ENCODE peak calls at places on chromosomes 4 and X, in eight cellular contexts. M, J, O, C, A, B, D and X are unnamed samples.

GRCh38 chrX:130728208-130728607 is 174.8 kb downstream of the ENOX2 start:
- DNase-seq in O (peak; percentile 46), B (peak; percentile 19), D (no peak), A (no peak), M (peak; percentile 42), J (peak; percentile 53), C (no peak), X (no peak)

GRCh38 chr4:127844605-127845116 is 36.0 kb upstream of the PLK4 start:
- DNase-seq in D (no peak), O (peak; percentile 12), C (no peak), J (peak; percentile 5), A (no peak), M (no peak), B (no peak), X (no peak)

GRCh38 chr4:499563-499962 is 553 bp downstream of the PIGG start:
- DNase-seq in B (no peak), J (no peak), O (no peak), A (no peak), M (no peak), D (peak; percentile 13), C (no peak), X (no peak)

GRCh38 chrX:125507119-125507518 is 187.4 kb downstream of the TEX13C start:
- DNase-seq in O (no peak), A (no peak), B (peak; percentile 9), C (no peak), J (peak; percentile 19), M (peak; percentile 54), D (no peak), X (no peak)

GRCh38 chrX:39857780-39858179 is 240.0 kb downstream of the BCOR start:
- DNase-seq in C (no peak), M (no peak), J (no peak), D (no peak), B (no peak), A (no peak), O (no peak), X (no peak)

GRCh38 chr4:33837043-33837442 is 2407.3 kb downstream of the ARAP2 start:
- DNase-seq in B (peak; percentile 83), O (peak; percentile 80), C (no peak), M (peak; percentile 28), D (no peak), A (no peak), J (peak; percentile 66), X (no peak)

GRCh38 chrX:69152398-69152797 is 12.9 kb downstream of the PJA1 start:
- DNase-seq in J (no peak), C (peak; percentile 43), D (peak; percentile 65), B (no peak), A (no peak), O (no peak), M (peak; percentile 17), X (peak; percentile 49)

GRCh38 chrX:131704136-131704695 is 160.3 kb downstream of the OR13H1 start:
- DNase-seq in J (peak; percentile 84), C (peak; percentile 93), M (peak; percentile 69), D (no peak), O (peak; percentile 85), A (no peak), B (peak; percentile 85), X (peak; percentile 78)

GRCh38 chr4:128465523-128465922 is 177.9 kb upstream of the PGRMC2 start:
- DNase-seq in O (no peak), J (no peak), A (no peak), C (no peak), M (no peak), D (no peak), B (no peak), X (no peak)

GRCh38 chr4:67929447-67929846 is 33.8 kb downstream of the TMPRSS11A start:
- DNase-seq in D (no peak), M (peak; percentile 94), B (peak; percentile 51), O (peak; percentile 32), C (no peak), A (no peak), J (peak; percentile 83), X (no peak)

GRCh38 chrX:94389044-94389443 is 715.0 kb downstream of the FAM133A start:
- DNase-seq in C (no peak), O (no peak), J (no peak), M (no peak), D (no peak), B (no peak), A (no peak), X (no peak)

GRCh38 chrX:30153175-30153880 is 62.0 kb upstream of the MAGEB2 start:
- DNase-seq in A (no peak), B (no peak), M (no peak), C (no peak), D (no peak), J (no peak), O (no peak), X (no peak)

GRCh38 chrX:10254746-10255145 is 98.0 kb downstream of the CLCN4 start:
- DNase-seq in J (no peak), M (peak; percentile 40), D (no peak), A (no peak), O (no peak), C (no peak), B (no peak), X (peak; percentile 10)

GRCh38 chrX:12996934-12997435 is 22.1 kb downstream of the TMSB4X start:
- DNase-seq in A (no peak), B (no peak), C (no peak), J (no peak), O (no peak), M (no peak), D (no peak), X (no peak)

GRCh38 chrX:13000311-13000811 is 25.5 kb downstream of the TMSB4X start:
- DNase-seq in O (no peak), M (no peak), C (no peak), B (no peak), J (no peak), A (no peak), D (peak; percentile 32), X (no peak)

GRCh38 chrX:12997898-12998687 is 23.2 kb downstream of the TMSB4X start:
- DNase-seq in M (no peak), A (no peak), J (no peak), D (no peak), C (no peak), O (no peak), B (no peak), X (no peak)

GRCh38 chrX:13001097-13001496 is 26.2 kb downstream of the TMSB4X start:
- DNase-seq in C (no peak), B (no peak), M (peak; percentile 66), D (no peak), A (no peak), O (no peak), J (no peak), X (no peak)

DNA sequence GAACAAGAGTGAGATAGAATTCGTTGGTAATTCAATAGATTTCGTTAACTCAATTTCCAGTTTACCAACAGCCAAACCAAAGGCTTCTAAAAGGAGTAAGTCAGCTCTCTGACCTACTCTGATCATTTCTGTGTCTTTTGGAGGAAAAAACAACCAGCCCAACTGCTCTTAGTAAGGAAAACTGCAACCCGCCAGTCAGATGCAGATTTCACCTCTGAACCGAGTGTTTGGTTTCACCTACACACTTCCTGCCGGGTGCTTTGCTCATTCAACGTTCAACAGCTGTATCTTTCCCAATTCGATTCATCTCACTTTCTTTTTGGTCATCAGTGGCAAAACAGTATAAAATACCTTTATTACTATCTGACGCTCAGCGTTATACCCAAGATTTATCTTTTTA is 24.5 kb downstream of the TMSB4X start:
- DNase-seq in B (no peak), M (no peak), D (no peak), O (peak; percentile 32), C (no peak), J (no peak), A (no peak), X (no peak)
- H3K4me3 ChIP-seq in B (no peak overlapping the region), M (no peak overlapping the region), D (no peak overlapping the region), O (no peak overlapping the region), C (no peak overlapping the region), J (no peak overlapping the region), A (no peak overlapping the region), X (no peak overlapping the region)

DNA sequence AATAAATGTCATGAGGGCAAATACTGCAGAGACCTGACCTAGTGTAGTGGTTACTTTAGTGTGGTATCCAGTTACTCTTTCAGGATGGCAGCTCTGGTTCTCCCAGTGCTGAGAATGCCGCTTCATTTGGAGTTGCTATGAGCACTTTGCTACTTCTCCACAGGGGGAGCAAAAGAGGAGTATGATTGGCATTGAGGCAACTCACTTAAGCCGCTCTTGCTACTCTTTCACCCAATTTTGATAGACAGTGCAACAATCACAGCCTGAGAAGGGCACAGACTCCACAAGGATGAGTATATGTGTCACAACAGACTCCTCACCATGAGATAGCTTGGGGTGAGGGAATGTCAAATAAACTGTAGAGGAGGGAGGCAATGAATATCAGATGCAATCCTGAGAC is 81.2 kb downstream of the NPY1R start:
- DNase-seq in M (no peak), O (no peak), D (no peak), B (no peak), C (no peak), J (no peak), A (no peak), X (peak; percentile 3)
- TF ChIP-seq CTCF in M (peak; percentile 13), O (no peak), D (no peak), B (no peak), C (no peak), J (no peak), A (no peak), X (no peak)

DNA sequence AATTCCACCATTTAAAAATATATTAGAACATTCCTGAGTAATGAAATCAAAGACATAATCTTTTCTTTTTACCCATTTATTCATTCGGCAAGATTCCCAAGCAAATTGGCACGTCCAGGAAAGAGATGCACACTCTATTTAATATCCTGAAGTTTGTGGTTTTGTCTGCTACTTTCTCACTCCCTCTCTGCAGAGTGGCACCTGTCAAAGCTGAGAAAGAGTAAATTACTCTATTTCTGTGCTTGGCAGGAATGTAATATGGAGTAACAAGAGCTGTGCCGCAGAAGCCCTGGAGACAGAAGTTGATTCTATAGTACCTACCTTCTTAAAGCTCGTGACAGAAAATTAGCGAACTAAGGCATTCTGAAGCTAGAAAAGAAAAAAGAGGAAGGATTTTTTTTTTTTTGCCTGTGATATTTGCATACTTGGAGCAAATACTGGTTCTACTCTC is 5.5 kb downstream of the GSTCD start:
- DNase-seq in B (no peak), M (peak; percentile 32), A (no peak), O (no peak), J (peak; percentile 18), C (no peak), D (no peak), X (no peak)
- H3K4me3 ChIP-seq in B (no peak overlapping the region), M (peak overlapping the region; percentile 26), A (peak overlapping the region; percentile 20), O (no peak overlapping the region), J (no peak overlapping the region), C (no peak overlapping the region), D (no peak overlapping the region), X (peak overlapping the region; percentile 26)

GRCh38 chr4:5553801-5554200 is 154.6 kb downstream of the EVC2 start:
- DNase-seq in M (no peak), D (no peak), A (no peak), B (no peak), J (no peak), C (no peak), O (no peak), X (no peak)

GRCh38 chr4:5558502-5558901 is 149.9 kb downstream of the EVC2 start:
- DNase-seq in D (no peak), A (no peak), M (no peak), O (no peak), B (no peak), C (no peak), J (no peak), X (no peak)

DNA sequence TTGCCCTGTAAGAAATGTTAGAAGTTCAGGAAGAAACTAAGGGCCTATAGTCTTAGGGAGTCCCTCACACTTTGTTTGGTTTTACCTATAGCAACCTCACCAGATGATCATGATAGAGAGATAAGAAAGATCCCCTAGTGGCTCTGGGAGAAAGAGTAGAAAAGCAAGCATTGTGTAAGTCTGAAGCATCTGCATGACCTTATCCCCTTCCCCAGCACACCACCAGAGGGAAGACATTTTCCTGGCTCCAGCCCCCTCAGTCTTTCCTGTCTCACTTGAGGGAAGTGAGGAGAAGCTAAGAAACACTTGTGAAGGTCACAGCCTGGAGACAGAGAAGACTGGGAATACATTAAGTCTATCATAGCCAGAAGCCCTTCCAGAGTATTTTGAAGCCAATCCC is 154.0 kb downstream of the EVC2 start:
- DNase-seq in C (no peak), A (no peak), J (no peak), D (no peak), B (no peak), M (no peak), O (no peak), X (no peak)
- TF ChIP-seq CTCF in C (no peak), A (no peak), J (no peak), D (no peak), B (no peak), M (no peak), O (no peak), X (no peak)